ENCODE peak calls at places on chromosomes 11 and 22, in eight cellular contexts. One of them, this sample, is unnamed.

GRCh38 chr11:15605094-15605493 is 490.4 kb downstream of the INSC start:
- DNase-seq in fibroblast of lung: no peak
- DNase-seq in B cell: no peak
- DNase-seq in GM13976: no peak
- DNase-seq in ovary: no peak
- DNase-seq in body of pancreas: no peak
- DNase-seq in AG09309: no peak
- DNase-seq in stimulated activated CD4-positive, alpha-beta T cell treated with anti-CD3 and anti-CD28 coated beads, Interleukin-12 subunit alpha, Interleukin-12 subunit beta, amount 100 ng/mL, for 4 hours: no peak
- DNase-seq in this sample: peak; percentile 37

GRCh38 chr11:19111809-19112208 is 5.2 kb upstream of the ZDHHC13 start:
- DNase-seq in fibroblast of lung: no peak
- DNase-seq in B cell: no peak
- DNase-seq in GM13976: no peak
- DNase-seq in ovary: no peak
- DNase-seq in body of pancreas: no peak
- DNase-seq in AG09309: no peak
- DNase-seq in stimulated activated CD4-positive, alpha-beta T cell treated with anti-CD3 and anti-CD28 coated beads, Interleukin-12 subunit alpha, Interleukin-12 subunit beta, amount 100 ng/mL, for 4 hours: no peak
- DNase-seq in this sample: no peak

GRCh38 chr11:44709966-44710365 is 16.8 kb upstream of the TSPAN18 start:
- DNase-seq in fibroblast of lung: peak; percentile 55
- DNase-seq in B cell: no peak
- DNase-seq in GM13976: no peak
- DNase-seq in ovary: no peak
- DNase-seq in body of pancreas: no peak
- DNase-seq in AG09309: no peak
- DNase-seq in stimulated activated CD4-positive, alpha-beta T cell treated with anti-CD3 and anti-CD28 coated beads, Interleukin-12 subunit alpha, Interleukin-12 subunit beta, amount 100 ng/mL, for 4 hours: no peak
- DNase-seq in this sample: no peak

GRCh38 chr11:103109818-103110388 is 677 bp downstream of the DYNC2H1 start:
- DNase-seq in fibroblast of lung: peak; percentile 1
- DNase-seq in B cell: no peak
- DNase-seq in GM13976: peak; percentile 13
- DNase-seq in ovary: peak; percentile 20
- DNase-seq in body of pancreas: no peak
- DNase-seq in AG09309: no peak
- DNase-seq in stimulated activated CD4-positive, alpha-beta T cell treated with anti-CD3 and anti-CD28 coated beads, Interleukin-12 subunit alpha, Interleukin-12 subunit beta, amount 100 ng/mL, for 4 hours: no peak
- DNase-seq in this sample: no peak

GRCh38 chr22:43273902-43274484 is 69.2 kb downstream of the SCUBE1 start:
- DNase-seq in fibroblast of lung: peak; percentile 33
- DNase-seq in B cell: peak; percentile 53
- DNase-seq in GM13976: peak; percentile 87
- DNase-seq in ovary: peak; percentile 55
- DNase-seq in body of pancreas: peak; percentile 50
- DNase-seq in AG09309: no peak
- DNase-seq in stimulated activated CD4-positive, alpha-beta T cell treated with anti-CD3 and anti-CD28 coated beads, Interleukin-12 subunit alpha, Interleukin-12 subunit beta, amount 100 ng/mL, for 4 hours: peak; percentile 10
- DNase-seq in this sample: no peak

GRCh38 chr11:1570531-1570895 is 1.6 kb downstream of the DUSP8 start:
- DNase-seq in fibroblast of lung: no peak
- DNase-seq in B cell: no peak
- DNase-seq in GM13976: no peak
- DNase-seq in ovary: peak; percentile 12
- DNase-seq in body of pancreas: no peak
- DNase-seq in AG09309: no peak
- DNase-seq in stimulated activated CD4-positive, alpha-beta T cell treated with anti-CD3 and anti-CD28 coated beads, Interleukin-12 subunit alpha, Interleukin-12 subunit beta, amount 100 ng/mL, for 4 hours: no peak
- DNase-seq in this sample: no peak

GRCh38 chr11:2760196-2760871 is 60.5 kb upstream of the KCNQ1OT1 start:
- DNase-seq in fibroblast of lung: no peak
- DNase-seq in B cell: no peak
- DNase-seq in GM13976: no peak
- DNase-seq in ovary: no peak
- DNase-seq in body of pancreas: peak; percentile 16
- DNase-seq in AG09309: no peak
- DNase-seq in stimulated activated CD4-positive, alpha-beta T cell treated with anti-CD3 and anti-CD28 coated beads, Interleukin-12 subunit alpha, Interleukin-12 subunit beta, amount 100 ng/mL, for 4 hours: no peak
- DNase-seq in this sample: no peak

GRCh38 chr11:91396243-91397133 is 828.1 kb upstream of the FAT3 start:
- DNase-seq in fibroblast of lung: peak; percentile 51
- DNase-seq in B cell: no peak
- DNase-seq in GM13976: no peak
- DNase-seq in ovary: no peak
- DNase-seq in body of pancreas: no peak
- DNase-seq in AG09309: no peak
- DNase-seq in stimulated activated CD4-positive, alpha-beta T cell treated with anti-CD3 and anti-CD28 coated beads, Interleukin-12 subunit alpha, Interleukin-12 subunit beta, amount 100 ng/mL, for 4 hours: no peak
- DNase-seq in this sample: no peak

GRCh38 chr11:118215262-118215661 is 9.5 kb downstream of the JAML start:
- DNase-seq in fibroblast of lung: no peak
- DNase-seq in B cell: no peak
- DNase-seq in GM13976: no peak
- DNase-seq in ovary: no peak
- DNase-seq in body of pancreas: no peak
- DNase-seq in AG09309: no peak
- DNase-seq in stimulated activated CD4-positive, alpha-beta T cell treated with anti-CD3 and anti-CD28 coated beads, Interleukin-12 subunit alpha, Interleukin-12 subunit beta, amount 100 ng/mL, for 4 hours: no peak
- DNase-seq in this sample: no peak

GRCh38 chr22:30920407-30920806 is 48.2 kb downstream of the MORC2 start:
- DNase-seq in fibroblast of lung: peak; percentile 43
- DNase-seq in B cell: peak; percentile 88
- DNase-seq in GM13976: peak; percentile 84
- DNase-seq in ovary: peak; percentile 86
- DNase-seq in body of pancreas: peak; percentile 70
- DNase-seq in AG09309: peak; percentile 10
- DNase-seq in stimulated activated CD4-positive, alpha-beta T cell treated with anti-CD3 and anti-CD28 coated beads, Interleukin-12 subunit alpha, Interleukin-12 subunit beta, amount 100 ng/mL, for 4 hours: peak; percentile 88
- DNase-seq in this sample: peak; percentile 83

GRCh38 chr22:36874309-36874696 is 13.5 kb downstream of the NCF4 start:
- DNase-seq in fibroblast of lung: no peak
- DNase-seq in B cell: no peak
- DNase-seq in GM13976: no peak
- DNase-seq in ovary: no peak
- DNase-seq in body of pancreas: no peak
- DNase-seq in AG09309: no peak
- DNase-seq in stimulated activated CD4-positive, alpha-beta T cell treated with anti-CD3 and anti-CD28 coated beads, Interleukin-12 subunit alpha, Interleukin-12 subunit beta, amount 100 ng/mL, for 4 hours: no peak
- DNase-seq in this sample: no peak

GRCh38 chr22:27670701-27671412 is 130.7 kb downstream of the MN1 start:
- DNase-seq in fibroblast of lung: no peak
- DNase-seq in B cell: no peak
- DNase-seq in GM13976: no peak
- DNase-seq in ovary: no peak
- DNase-seq in body of pancreas: peak; percentile 84
- DNase-seq in AG09309: no peak
- DNase-seq in stimulated activated CD4-positive, alpha-beta T cell treated with anti-CD3 and anti-CD28 coated beads, Interleukin-12 subunit alpha, Interleukin-12 subunit beta, amount 100 ng/mL, for 4 hours: no peak
- DNase-seq in this sample: peak; percentile 71

GRCh38 chr11:20041499-20041898 is 118.8 kb downstream of the DBX1 start:
- DNase-seq in fibroblast of lung: peak; percentile 38
- DNase-seq in B cell: no peak
- DNase-seq in GM13976: no peak
- DNase-seq in ovary: no peak
- DNase-seq in body of pancreas: no peak
- DNase-seq in AG09309: no peak
- DNase-seq in stimulated activated CD4-positive, alpha-beta T cell treated with anti-CD3 and anti-CD28 coated beads, Interleukin-12 subunit alpha, Interleukin-12 subunit beta, amount 100 ng/mL, for 4 hours: no peak
- DNase-seq in this sample: no peak

GRCh38 chr11:79185351-79185750 is 255.5 kb downstream of the TENM4 start:
- DNase-seq in fibroblast of lung: no peak
- DNase-seq in B cell: no peak
- DNase-seq in GM13976: no peak
- DNase-seq in ovary: no peak
- DNase-seq in body of pancreas: peak; percentile 36
- DNase-seq in AG09309: no peak
- DNase-seq in stimulated activated CD4-positive, alpha-beta T cell treated with anti-CD3 and anti-CD28 coated beads, Interleukin-12 subunit alpha, Interleukin-12 subunit beta, amount 100 ng/mL, for 4 hours: no peak
- DNase-seq in this sample: no peak

GRCh38 chr22:48068323-48068722 is 1305.9 kb downstream of the TBC1D22A start:
- DNase-seq in fibroblast of lung: no peak
- DNase-seq in B cell: peak; percentile 19
- DNase-seq in GM13976: no peak
- DNase-seq in ovary: no peak
- DNase-seq in body of pancreas: no peak
- DNase-seq in AG09309: no peak
- DNase-seq in stimulated activated CD4-positive, alpha-beta T cell treated with anti-CD3 and anti-CD28 coated beads, Interleukin-12 subunit alpha, Interleukin-12 subunit beta, amount 100 ng/mL, for 4 hours: no peak
- DNase-seq in this sample: no peak

GRCh38 chr22:38009000-38009806 is 24.8 kb upstream of the SOX10 start:
- DNase-seq in fibroblast of lung: no peak
- DNase-seq in B cell: no peak
- DNase-seq in GM13976: no peak
- DNase-seq in ovary: no peak
- DNase-seq in body of pancreas: no peak
- DNase-seq in AG09309: no peak
- DNase-seq in stimulated activated CD4-positive, alpha-beta T cell treated with anti-CD3 and anti-CD28 coated beads, Interleukin-12 subunit alpha, Interleukin-12 subunit beta, amount 100 ng/mL, for 4 hours: no peak
- DNase-seq in this sample: no peak

GRCh38 chr22:43060213-43060612 is 29.0 kb downstream of the TTLL1 start:
- DNase-seq in fibroblast of lung: no peak
- DNase-seq in B cell: peak; percentile 41
- DNase-seq in GM13976: peak; percentile 73
- DNase-seq in ovary: no peak
- DNase-seq in body of pancreas: no peak
- DNase-seq in AG09309: no peak
- DNase-seq in stimulated activated CD4-positive, alpha-beta T cell treated with anti-CD3 and anti-CD28 coated beads, Interleukin-12 subunit alpha, Interleukin-12 subunit beta, amount 100 ng/mL, for 4 hours: peak; percentile 10
- DNase-seq in this sample: no peak

GRCh38 chr11:131918663-131919062 is 548.2 kb downstream of the NTM start:
- DNase-seq in fibroblast of lung: no peak
- DNase-seq in B cell: no peak
- DNase-seq in GM13976: no peak
- DNase-seq in ovary: no peak
- DNase-seq in body of pancreas: no peak
- DNase-seq in AG09309: no peak
- DNase-seq in stimulated activated CD4-positive, alpha-beta T cell treated with anti-CD3 and anti-CD28 coated beads, Interleukin-12 subunit alpha, Interleukin-12 subunit beta, amount 100 ng/mL, for 4 hours: no peak
- DNase-seq in this sample: no peak

GRCh38 chr11:124551189-124551588 is 7.7 kb upstream of the OR8B12 start:
- DNase-seq in fibroblast of lung: no peak
- DNase-seq in B cell: no peak
- DNase-seq in GM13976: no peak
- DNase-seq in ovary: no peak
- DNase-seq in body of pancreas: no peak
- DNase-seq in AG09309: no peak
- DNase-seq in stimulated activated CD4-positive, alpha-beta T cell treated with anti-CD3 and anti-CD28 coated beads, Interleukin-12 subunit alpha, Interleukin-12 subunit beta, amount 100 ng/mL, for 4 hours: no peak
- DNase-seq in this sample: no peak

GRCh38 chr11:19080579-19080993 is 20.1 kb upstream of the MRGPRX2 start:
- DNase-seq in fibroblast of lung: peak; percentile 94
- DNase-seq in B cell: no peak
- DNase-seq in GM13976: no peak
- DNase-seq in ovary: no peak
- DNase-seq in body of pancreas: peak; percentile 87
- DNase-seq in AG09309: peak; percentile 32
- DNase-seq in stimulated activated CD4-positive, alpha-beta T cell treated with anti-CD3 and anti-CD28 coated beads, Interleukin-12 subunit alpha, Interleukin-12 subunit beta, amount 100 ng/mL, for 4 hours: no peak
- DNase-seq in this sample: no peak

GRCh38 chr22:50016988-50017700 is 4.6 kb upstream of the IL17REL start:
- DNase-seq in fibroblast of lung: peak; percentile 37
- DNase-seq in B cell: peak; percentile 33
- DNase-seq in GM13976: peak; percentile 88
- DNase-seq in ovary: no peak
- DNase-seq in body of pancreas: no peak
- DNase-seq in AG09309: no peak
- DNase-seq in stimulated activated CD4-positive, alpha-beta T cell treated with anti-CD3 and anti-CD28 coated beads, Interleukin-12 subunit alpha, Interleukin-12 subunit beta, amount 100 ng/mL, for 4 hours: peak; percentile 72
- DNase-seq in this sample: no peak

GRCh38 chr11:75174348-75174747 is 23.4 kb downstream of the SLCO2B1 start:
- DNase-seq in fibroblast of lung: no peak
- DNase-seq in B cell: no peak
- DNase-seq in GM13976: no peak
- DNase-seq in ovary: no peak
- DNase-seq in body of pancreas: no peak
- DNase-seq in AG09309: no peak
- DNase-seq in stimulated activated CD4-positive, alpha-beta T cell treated with anti-CD3 and anti-CD28 coated beads, Interleukin-12 subunit alpha, Interleukin-12 subunit beta, amount 100 ng/mL, for 4 hours: no peak
- DNase-seq in this sample: no peak

GRCh38 chr22:25644122-25644521 is 79.6 kb downstream of the GRK3 start:
- DNase-seq in fibroblast of lung: peak; percentile 80
- DNase-seq in B cell: no peak
- DNase-seq in GM13976: no peak
- DNase-seq in ovary: no peak
- DNase-seq in body of pancreas: no peak
- DNase-seq in AG09309: no peak
- DNase-seq in stimulated activated CD4-positive, alpha-beta T cell treated with anti-CD3 and anti-CD28 coated beads, Interleukin-12 subunit alpha, Interleukin-12 subunit beta, amount 100 ng/mL, for 4 hours: no peak
- DNase-seq in this sample: peak; percentile 50

GRCh38 chr11:44784438-44784760 is 57.6 kb downstream of the TSPAN18 start:
- DNase-seq in fibroblast of lung: no peak
- DNase-seq in B cell: no peak
- DNase-seq in GM13976: no peak
- DNase-seq in ovary: no peak
- DNase-seq in body of pancreas: no peak
- DNase-seq in AG09309: no peak
- DNase-seq in stimulated activated CD4-positive, alpha-beta T cell treated with anti-CD3 and anti-CD28 coated beads, Interleukin-12 subunit alpha, Interleukin-12 subunit beta, amount 100 ng/mL, for 4 hours: no peak
- DNase-seq in this sample: no peak

GRCh38 chr11:833114-833791 is 501 bp downstream of the CD151 start:
- DNase-seq in fibroblast of lung: no peak
- DNase-seq in B cell: peak; percentile 74
- DNase-seq in GM13976: peak; percentile 76
- DNase-seq in ovary: no peak
- DNase-seq in body of pancreas: peak; percentile 80
- DNase-seq in AG09309: no peak
- DNase-seq in stimulated activated CD4-positive, alpha-beta T cell treated with anti-CD3 and anti-CD28 coated beads, Interleukin-12 subunit alpha, Interleukin-12 subunit beta, amount 100 ng/mL, for 4 hours: no peak
- DNase-seq in this sample: peak; percentile 77